ENCODE peak calls at places on chromosome 18, in six cellular contexts. H is K562, Q is GM12878, E is HepG2, Y is SK-N-SH, U is H1. L is an unnamed sample.

GRCh38 chr18:79065802-79066201 is 3.4 kb upstream of the ATP9B start:
- DNase-seq in E (no peak), Q (no peak), U (no peak), H (no peak), Y (no peak), L (no peak)

GRCh38 chr18:28003451-28003850 is 173.5 kb downstream of the CDH2 start:
- DNase-seq in Y (no peak), U (no peak), H (no peak), Q (no peak), E (no peak), L (no peak)

GRCh38 chr18:48688961-48689360 is 150.1 kb downstream of the CTIF start:
- DNase-seq in E (no peak), U (no peak), Y (no peak), H (no peak), Q (no peak), L (no peak)

GRCh38 chr18:76892832-76893231 is 70.5 kb downstream of the ZNF236 start:
- DNase-seq in H (no peak), Q (no peak), Y (no peak), E (no peak), U (no peak), L (no peak)

GRCh38 chr18:48402953-48403352 is 6.2 kb downstream of the ZBTB7C start:
- DNase-seq in Q (no peak), U (no peak), H (no peak), E (no peak), Y (no peak), L (no peak)

GRCh38 chr18:6842081-6842480 is 112.6 kb downstream of the ARHGAP28 start:
- DNase-seq in Q (no peak), Y (no peak), E (no peak), H (no peak), U (no peak), L (no peak)

GRCh38 chr18:61687317-61687716 is 205.5 kb downstream of the RNF152 start:
- DNase-seq in U (no peak), H (no peak), Q (no peak), Y (no peak), E (no peak), L (no peak)

GRCh38 chr18:10052871-10053270 is 139.1 kb downstream of the VAPA start:
- DNase-seq in Q (no peak), Y (no peak), U (no peak), H (no peak), E (no peak), L (no peak)

GRCh38 chr18:11849845-11850747 is 1.1 kb upstream of the CHMP1B start:
- DNase-seq in E (peak; percentile 76), Y (peak; percentile 39), Q (no peak), U (no peak), H (peak; percentile 42), L (peak; percentile 66)

GRCh38 chr18:12086249-12086648 is 7.4 kb upstream of the ANKRD62 start:
- DNase-seq in E (no peak), U (no peak), Y (no peak), Q (no peak), H (no peak), L (no peak)

GRCh38 chr18:37769846-37770245 is 204.2 kb upstream of the CELF4 start:
- DNase-seq in E (no peak), Q (no peak), Y (no peak), H (no peak), U (no peak), L (no peak)

GRCh38 chr18:49839012-49839411 is 25.7 kb upstream of the ACAA2 start:
- DNase-seq in E (no peak), Y (no peak), U (no peak), H (no peak), Q (no peak), L (no peak)
- TF ChIP-seq GABPA in E (no peak), Y (no peak), U (no peak), H (no peak), Q (no peak), L (no peak)

GRCh38 chr18:68181956-68182355 is 533.0 kb downstream of the TMX3 start:
- DNase-seq in Q (no peak), U (no peak), Y (no peak), E (no peak), H (no peak), L (no peak)

GRCh38 chr18:68176901-68177300 is 538.0 kb downstream of the TMX3 start:
- DNase-seq in U (no peak), Y (no peak), Q (no peak), H (no peak), E (no peak), L (no peak)

GRCh38 chr18:68172842-68173549 is 541.9 kb downstream of the TMX3 start:
- DNase-seq in H (no peak), Y (no peak), U (peak; percentile 36), Q (no peak), E (peak; percentile 27), L (no peak)

DNA sequence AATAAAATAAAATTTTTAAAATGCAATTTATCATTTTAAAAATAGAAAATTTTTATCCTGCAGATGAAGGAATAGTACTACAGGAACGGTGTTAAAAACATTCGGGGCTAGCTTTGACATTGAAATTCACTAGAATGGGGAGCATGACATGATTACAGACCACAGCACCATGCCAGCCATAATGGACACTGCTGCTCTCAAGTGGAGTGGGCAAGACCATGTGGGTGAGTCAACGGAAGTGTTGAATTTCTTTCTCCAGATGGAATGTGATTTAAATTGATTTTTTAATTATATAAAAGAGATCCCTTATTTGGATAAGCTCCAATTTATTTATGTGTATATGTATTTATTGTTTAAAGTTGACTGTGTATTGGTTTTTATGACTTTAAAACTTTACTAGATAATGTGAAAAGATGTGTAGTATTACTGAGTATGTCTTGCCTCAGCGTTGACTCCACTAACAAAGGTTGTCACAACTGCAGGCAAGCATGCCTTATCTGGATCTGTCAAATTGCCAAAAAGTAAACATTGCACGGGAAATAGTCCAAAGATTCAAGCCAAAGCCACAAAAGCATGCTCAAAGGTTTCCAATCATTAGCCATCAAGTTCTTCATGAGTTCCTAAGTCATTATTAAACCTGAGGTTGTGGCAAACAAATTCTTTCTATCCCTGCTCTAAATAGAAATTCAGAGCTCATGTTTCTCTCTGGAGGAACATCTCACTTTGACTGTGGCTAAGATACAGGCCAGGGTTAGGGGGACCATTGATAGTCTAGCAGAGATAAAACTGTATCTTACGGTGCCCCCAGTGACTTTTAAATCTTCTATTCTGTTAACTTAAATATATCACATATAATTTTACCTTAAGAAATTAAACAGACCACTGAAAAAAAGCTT is 536.9 kb downstream of the TMX3 start:
- DNase-seq in H (no peak), Y (peak; percentile 2), E (peak; percentile 74), U (no peak), Q (no peak), L (no peak)
- TF ChIP-seq POLR2AphosphoS5 in H (no peak), Y (peak; percentile 83), E (no peak), U (no peak), Q (no peak), L (no peak)

DNA sequence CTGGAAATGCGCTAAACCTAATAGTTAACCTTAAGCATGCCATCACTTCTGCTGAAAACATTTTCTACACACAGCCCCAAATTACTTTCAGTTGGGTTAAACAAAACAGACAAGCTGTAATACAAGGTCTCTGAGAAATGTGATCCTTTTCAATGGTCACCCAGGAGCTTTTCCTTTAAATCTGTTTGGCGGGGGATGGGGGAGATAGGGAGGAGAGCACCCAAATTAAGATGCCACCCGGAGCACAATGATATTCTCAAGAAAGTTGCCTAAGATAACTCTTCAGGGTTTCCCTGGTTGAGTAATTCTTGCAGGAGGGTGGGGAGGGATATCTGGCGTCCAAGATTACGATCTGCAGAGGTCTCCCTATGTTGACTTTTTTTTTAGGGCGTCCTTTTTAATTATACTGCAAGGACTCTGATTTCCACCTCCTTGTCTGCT is 971 bp downstream of the GAREM1 start:
- DNase-seq in Q (no peak), E (no peak), Y (no peak), H (no peak), U (no peak), L (no peak)
- TF ChIP-seq GABPA in Q (no peak), E (no peak), Y (no peak), H (no peak), U (no peak), L (no peak)

GRCh38 chr18:58235001-58235436 is 191.0 kb downstream of the NEDD4L start:
- DNase-seq in U (no peak), Q (no peak), E (peak; percentile 56), H (no peak), Y (no peak), L (no peak)
- TF ChIP-seq POLR2AphosphoS5 in U (no peak), Q (no peak), E (no peak), H (no peak), Y (no peak), L (no peak)

GRCh38 chr18:35311506-35311905 is 21.5 kb upstream of the ZSCAN30 start:
- DNase-seq in E (no peak), H (no peak), Q (no peak), U (no peak), Y (no peak), L (no peak)
- TF ChIP-seq GABPA in E (no peak), H (no peak), Q (no peak), U (no peak), Y (no peak), L (no peak)

GRCh38 chr18:63553117-63553516 is 10.9 kb downstream of the SERPINB12 start:
- DNase-seq in E (no peak), Y (no peak), Q (no peak), H (no peak), U (no peak), L (peak; percentile 70)
- TF ChIP-seq POLR2AphosphoS5 in E (no peak), Y (no peak), Q (no peak), H (no peak), U (no peak), L (peak; percentile 30)

GRCh38 chr18:21833619-21834300 is 93.2 kb downstream of the MIB1 start:
- DNase-seq in Q (no peak), U (no peak), H (no peak), E (no peak), Y (peak; percentile 10), L (no peak)

GRCh38 chr18:21830533-21830932 is 89.9 kb downstream of the MIB1 start:
- DNase-seq in E (no peak), H (no peak), Q (no peak), Y (no peak), U (no peak), L (no peak)

GRCh38 chr18:21826641-21827302 is 86.2 kb downstream of the MIB1 start:
- DNase-seq in U (no peak), H (no peak), Q (no peak), E (no peak), Y (peak; percentile 7), L (no peak)

GRCh38 chr18:21834301-21834660 is 93.7 kb downstream of the MIB1 start:
- DNase-seq in E (no peak), U (no peak), Y (no peak), H (no peak), Q (no peak), L (no peak)

GRCh38 chr18:21831413-21831831 is 90.8 kb downstream of the MIB1 start:
- DNase-seq in U (no peak), E (no peak), H (no peak), Y (no peak), Q (no peak), L (no peak)
- TF ChIP-seq GABPA in U (no peak), E (no peak), H (no peak), Y (no peak), Q (no peak), L (no peak)

GRCh38 chr18:8140841-8141501 is 468.3 kb upstream of the RAB12 start:
- DNase-seq in Y (no peak), U (no peak), Q (no peak), E (no peak), H (peak; percentile 39), L (no peak)
- TF ChIP-seq POLR2AphosphoS5 in Y (no peak), U (no peak), Q (no peak), E (no peak), H (no peak), L (no peak)